ENCODE peak calls at places on chromosomes 2 and 18, in eight cellular contexts. H is NCI-H1417, J is NCI-H510A treated with DMSO at 0.1 percent for 48 hours, C is posterior cingulate gyrus, D is nucleus accumbens, G is NCI-H1694, L is amniotic stem cell, I is SJCRH30. O is an unnamed sample.

GRCh38 chr2:229164545-229165249 is 106.4 kb downstream of the PID1 start:
- DNase-seq in H (no peak), J (peak; percentile 13), C (no peak), D (no peak), G (no peak), L (no peak), I (no peak), O (no peak)

GRCh38 chr2:63788070-63788469 is 53.6 kb upstream of the UGP2 start:
- DNase-seq in H (no peak), J (no peak), C (no peak), D (no peak), G (no peak), L (no peak), I (no peak), O (no peak)

GRCh38 chr18:3511980-3512379 is 62.0 kb downstream of the TGIF1 start:
- DNase-seq in H (no peak), J (peak; percentile 24), C (no peak), D (no peak), G (no peak), L (peak; percentile 29), I (peak; percentile 13), O (no peak)

GRCh38 chr2:197915548-197916265 is 111.3 kb downstream of the PLCL1 start:
- DNase-seq in H (no peak), J (no peak), C (no peak), D (no peak), G (no peak), L (no peak), I (no peak), O (no peak)

GRCh38 chr2:189411860-189412259 is 29.4 kb upstream of the WDR75 start:
- DNase-seq in H (no peak), J (no peak), C (no peak), D (no peak), G (no peak), L (peak; percentile 60), I (no peak), O (no peak)

GRCh38 chr18:364221-364620 is 96.4 kb upstream of the THOC1 start:
- DNase-seq in H (no peak), J (no peak), C (no peak), D (no peak), G (no peak), L (no peak), I (no peak), O (no peak)

GRCh38 chr2:161245237-161245505 is 63.1 kb upstream of the PSMD14 start:
- DNase-seq in H (no peak), J (no peak), C (no peak), D (no peak), G (no peak), L (no peak), I (no peak), O (no peak)

GRCh38 chr2:9336534-9337354 is 86.6 kb downstream of the ITGB1BP1 start:
- DNase-seq in H (peak; percentile 94), J (peak; percentile 93), C (no peak), D (peak; percentile 38), G (peak; percentile 100), L (peak; percentile 56), I (peak; percentile 93), O (no peak)

GRCh38 chr18:39627936-39628335 is 2062.3 kb upstream of the CELF4 start:
- DNase-seq in H (no peak), J (no peak), C (no peak), D (no peak), G (no peak), L (no peak), I (no peak), O (no peak)

GRCh38 chr2:135183822-135184221 is 131.7 kb downstream of the RAB3GAP1 start:
- DNase-seq in H (no peak), J (no peak), C (no peak), D (no peak), G (no peak), L (no peak), I (no peak), O (no peak)

GRCh38 chr2:65228249-65228750 is 669 bp downstream of the ACTR2 start:
- DNase-seq in H (no peak), J (peak; percentile 13), C (no peak), D (no peak), G (peak; percentile 18), L (no peak), I (no peak), O (no peak)